ENCODE peak calls at places on chromosomes 4 and X, in five cellular contexts. O is KG1, C is amygdala, Z is foreskin melanocyte, B is AG20443. F is an unnamed sample.

GRCh38 chr4:113961322-113961698 is 18.1 kb downstream of the ARSJ start:
- DNase-seq in B (no peak), Z (no peak), O (no peak), C (no peak), F (no peak)

GRCh38 chr4:1544861-1545275 is 138.6 kb upstream of the NKX1-1 start:
- DNase-seq in B (no peak), C (no peak), O (peak; percentile 4), Z (no peak), F (no peak)

GRCh38 chr4:87032884-87033533 is 98.2 kb downstream of the AFF1 start:
- DNase-seq in Z (peak; percentile 59), O (no peak), C (no peak), B (peak; percentile 64), F (peak; percentile 55)

GRCh38 chr4:188613976-188614375 is 474.7 kb downstream of the TRIML1 start:
- DNase-seq in O (no peak), B (no peak), Z (no peak), C (no peak), F (no peak)

GRCh38 chrX:48574270-48575266 is at the start of gene RBM3:
- DNase-seq in B (peak; percentile 88), C (peak; percentile 88), O (peak; percentile 57), Z (peak; percentile 90), F (peak; percentile 84)

GRCh38 chrX:2848806-2849420 is 20.2 kb downstream of the GYG2 start:
- DNase-seq in B (peak; percentile 65), O (no peak), C (no peak), Z (no peak), F (no peak)

GRCh38 chr4:15075875-15076274 is 73.6 kb downstream of the CPEB2 start:
- DNase-seq in O (no peak), Z (no peak), B (no peak), C (no peak), F (no peak)

GRCh38 chr4:136009258-136009832 is 1522.9 kb downstream of the PCDH18 start:
- DNase-seq in C (no peak), Z (no peak), B (no peak), O (no peak), F (no peak)

GRCh38 chr4:55075823-55076418 is 49.5 kb downstream of the KDR start:
- DNase-seq in O (no peak), C (no peak), Z (no peak), B (no peak), F (no peak)

GRCh38 chrX:153649178-153649914 is 2.3 kb downstream of the DUSP9 start:
- DNase-seq in Z (no peak), O (no peak), B (peak; percentile 61), C (no peak), F (no peak)

GRCh38 chr4:34362654-34363053 is 1881.7 kb downstream of the ARAP2 start:
- DNase-seq in O (no peak), B (no peak), Z (no peak), C (no peak), F (no peak)

GRCh38 chr4:94897023-94897422 is 139.3 kb downstream of the BMPR1B start:
- DNase-seq in C (no peak), B (no peak), O (no peak), Z (no peak), F (no peak)

GRCh38 chr4:102430511-102430910 is 70.6 kb upstream of the NFKB1 start:
- DNase-seq in O (peak; percentile 19), B (no peak), Z (peak; percentile 24), C (no peak), F (no peak)

GRCh38 chr4:182901337-182901736 is 15.8 kb downstream of the DCTD start:
- DNase-seq in C (no peak), B (no peak), O (no peak), Z (no peak), F (no peak)

GRCh38 chr4:149911995-149912394 is 96.4 kb upstream of the IQCM start:
- DNase-seq in O (no peak), C (no peak), Z (no peak), B (no peak), F (no peak)

GRCh38 chr4:141610365-141610764 is 26.0 kb upstream of the IL15 start:
- DNase-seq in C (no peak), Z (no peak), B (no peak), O (no peak), F (no peak)

F was measured in stromal cell of bone marrow.